ENCODE peak calls at places on chromosomes 5 and 9, in nine cellular contexts. H is EL, A is H1, O is mesendoderm, Q is cardiac fibroblast, X is kidney tubule cell, G is osteocyte, T is GM12865, K is mucosa of gallbladder. C is an unnamed sample.
A peak's percentile ranks its signal among the peaks of the same experiment; 100 is the strongest.

GRCh38 chr9:133842174-133842573 is 104.0 kb upstream of the SARDH start:
- DNase-seq in K (peak; percentile 55), T (no peak), X (no peak), A (no peak), H (no peak), Q (no peak), G (no peak), O (peak; percentile 48), C (no peak)

GRCh38 chr9:36818965-36819870 is 214.8 kb downstream of the PAX5 start:
- DNase-seq in K (no peak), G (no peak), X (no peak), Q (no peak), T (no peak), O (peak; percentile 62), A (peak; percentile 56), H (no peak), C (no peak)

GRCh38 chr5:111731638-111732037 is 25.4 kb downstream of the NREP start:
- DNase-seq in Q (no peak), T (no peak), A (no peak), X (no peak), H (no peak), G (no peak), O (no peak), K (no peak), C (no peak)

GRCh38 chr9:115200711-115201505 is 83.0 kb upstream of the TNC start:
- DNase-seq in Q (no peak), T (no peak), G (no peak), H (peak; percentile 51), A (no peak), X (peak; percentile 49), O (no peak), K (no peak), C (no peak)

GRCh38 chr9:93138171-93138764 is 4.2 kb upstream of the NINJ1 start:
- DNase-seq in A (no peak), T (peak; percentile 32), H (no peak), Q (no peak), O (no peak), G (no peak), K (no peak), X (peak; percentile 30), C (no peak)

GRCh38 chr5:116137544-116138378 is 52.9 kb downstream of the COMMD10 start:
- DNase-seq in G (no peak), K (no peak), T (peak; percentile 52), O (peak; percentile 66), A (no peak), H (peak; percentile 50), X (peak; percentile 64), Q (peak; percentile 76), C (peak; percentile 60)

GRCh38 chr5:36820900-36821299 is 55.7 kb upstream of the NIPBL start:
- DNase-seq in G (no peak), O (no peak), X (peak; percentile 9), T (no peak), H (no peak), A (no peak), Q (no peak), K (no peak), C (no peak)

GRCh38 chr9:113772121-113772885 is 103.8 kb upstream of the ZNF618 start:
- DNase-seq in G (peak; percentile 23), T (no peak), O (no peak), Q (peak; percentile 57), H (peak; percentile 35), A (no peak), X (no peak), K (peak; percentile 10), C (peak; percentile 72)

GRCh38 chr5:151238303-151238741 is 14.4 kb upstream of the CCDC69 start:
- DNase-seq in X (no peak), G (no peak), K (no peak), H (no peak), Q (no peak), T (peak; percentile 79), O (no peak), A (peak; percentile 60), C (no peak)

GRCh38 chr9:77811832-77812231 is 163.7 kb upstream of the GNA14 start:
- DNase-seq in Q (no peak), X (no peak), A (no peak), G (no peak), O (no peak), H (no peak), K (no peak), T (peak; percentile 10), C (no peak)

GRCh38 chr5:82073179-82073578 is 101.4 kb downstream of the ATG10 start:
- DNase-seq in O (no peak), G (no peak), Q (no peak), A (no peak), H (peak; percentile 13), X (peak; percentile 7), T (no peak), K (no peak), C (peak; percentile 49)

GRCh38 chr5:87151547-87151946 is 116.1 kb upstream of the RASA1 start:
- DNase-seq in O (no peak), H (peak; percentile 94), X (peak; percentile 98), G (no peak), K (no peak), A (no peak), T (peak; percentile 24), Q (peak; percentile 58), C (peak; percentile 96)

GRCh38 chr5:99355881-99356280 is 427.1 kb upstream of the CHD1 start:
- DNase-seq in H (no peak), K (no peak), A (no peak), X (no peak), G (no peak), T (no peak), O (no peak), Q (no peak), C (peak; percentile 2)

GRCh38 chr5:163609910-163610309 is 104.5 kb downstream of the MAT2B start:
- DNase-seq in T (no peak), X (no peak), K (no peak), H (no peak), Q (no peak), O (no peak), A (no peak), G (no peak), C (no peak)